ENCODE peak calls at places on chromosomes 7 and 10, in four cellular contexts. One of them, this sample, is unnamed.

GRCh38 chr7:111137296-111138195 is 46.6 kb downstream of the LRRN3 start:
- DNase-seq in SK-N-SH: no peak
- DNase-seq in hepatocyte: no peak
- DNase-seq in neural progenitor cell: peak
- DNase-seq in this sample: no peak

GRCh38 chr7:132518102-132518838 is 58.0 kb downstream of the PLXNA4 start:
- DNase-seq in hepatocyte: no peak
- DNase-seq in neural progenitor cell: peak
- DNase-seq in SK-N-SH: peak
- DNase-seq in this sample: peak

GRCh38 chr7:107078517-107078966 is 34.0 kb downstream of the PRKAR2B start:
- DNase-seq in hepatocyte: no peak
- DNase-seq in neural progenitor cell: peak
- DNase-seq in SK-N-SH: peak
- DNase-seq in this sample: no peak

GRCh38 chr10:11612004-11613001 is 853 bp upstream of the USP6NL start:
- DNase-seq in hepatocyte: peak
- DNase-seq in SK-N-SH: no peak
- DNase-seq in neural progenitor cell: no peak
- DNase-seq in this sample: peak

GRCh38 chr7:152189026-152189425 is 163.6 kb downstream of the GALNT11 start:
- DNase-seq in neural progenitor cell: no peak
- DNase-seq in hepatocyte: no peak
- DNase-seq in SK-N-SH: no peak
- DNase-seq in this sample: no peak

GRCh38 chr10:103660364-103661197 is 167.1 kb downstream of the NEURL1 start:
- DNase-seq in neural progenitor cell: no peak
- DNase-seq in hepatocyte: no peak
- DNase-seq in SK-N-SH: no peak
- DNase-seq in this sample: no peak

GRCh38 chr7:152859781-152860191 is 100.2 kb downstream of the ACTR3B start:
- DNase-seq in SK-N-SH: peak
- DNase-seq in neural progenitor cell: peak
- DNase-seq in hepatocyte: no peak
- DNase-seq in this sample: peak

GRCh38 chr7:53062796-53063195 is 27.4 kb downstream of the POM121L12 start:
- DNase-seq in neural progenitor cell: no peak
- DNase-seq in hepatocyte: no peak
- DNase-seq in SK-N-SH: no peak
- DNase-seq in this sample: no peak

GRCh38 chr10:3763852-3764625 is 21.0 kb downstream of the KLF6 start:
- DNase-seq in SK-N-SH: no peak
- DNase-seq in neural progenitor cell: no peak
- DNase-seq in hepatocyte: no peak
- DNase-seq in this sample: no peak

GRCh38 chr7:50531928-50532327 is 33.3 kb downstream of the DDC start:
- DNase-seq in neural progenitor cell: no peak
- DNase-seq in SK-N-SH: peak
- DNase-seq in hepatocyte: peak
- DNase-seq in this sample: no peak

GRCh38 chr7:134255814-134256213 is 60.9 kb downstream of the SLC35B4 start:
- DNase-seq in neural progenitor cell: peak
- DNase-seq in SK-N-SH: no peak
- DNase-seq in hepatocyte: no peak
- DNase-seq in this sample: no peak

GRCh38 chr10:93897070-93897797 is 3.5 kb downstream of the SLC35G1 start:
- DNase-seq in neural progenitor cell: peak
- DNase-seq in SK-N-SH: no peak
- DNase-seq in hepatocyte: no peak
- DNase-seq in this sample: no peak

GRCh38 chr7:82542665-82543064 is 99.1 kb upstream of the CACNA2D1 start:
- DNase-seq in neural progenitor cell: no peak
- DNase-seq in SK-N-SH: no peak
- DNase-seq in hepatocyte: no peak
- DNase-seq in this sample: no peak

GRCh38 chr10:22611425-22612111 is 102.8 kb downstream of the PIP4K2A start:
- DNase-seq in hepatocyte: no peak
- DNase-seq in SK-N-SH: no peak
- DNase-seq in neural progenitor cell: no peak
- DNase-seq in this sample: peak

GRCh38 chr7:2014391-2015241 is 218.1 kb downstream of the MAD1L1 start:
- DNase-seq in SK-N-SH: peak
- DNase-seq in hepatocyte: no peak
- DNase-seq in neural progenitor cell: no peak
- DNase-seq in this sample: no peak

GRCh38 chr10:62264126-62264525 is 4.5 kb downstream of the RTKN2 start:
- DNase-seq in SK-N-SH: no peak
- DNase-seq in neural progenitor cell: no peak
- DNase-seq in hepatocyte: no peak
- DNase-seq in this sample: no peak

GRCh38 chr10:62266611-62267010 is 2.0 kb downstream of the RTKN2 start:
- DNase-seq in neural progenitor cell: no peak
- DNase-seq in hepatocyte: no peak
- DNase-seq in SK-N-SH: no peak
- DNase-seq in this sample: no peak

GRCh38 chr10:62266147-62266546 is 2.5 kb downstream of the RTKN2 start:
- DNase-seq in hepatocyte: no peak
- DNase-seq in SK-N-SH: no peak
- DNase-seq in neural progenitor cell: no peak
- DNase-seq in this sample: no peak

GRCh38 chr10:62268027-62268398 is 631 bp downstream of the RTKN2 start:
- DNase-seq in SK-N-SH: peak
- DNase-seq in neural progenitor cell: no peak
- DNase-seq in hepatocyte: peak
- DNase-seq in this sample: peak

DNA sequence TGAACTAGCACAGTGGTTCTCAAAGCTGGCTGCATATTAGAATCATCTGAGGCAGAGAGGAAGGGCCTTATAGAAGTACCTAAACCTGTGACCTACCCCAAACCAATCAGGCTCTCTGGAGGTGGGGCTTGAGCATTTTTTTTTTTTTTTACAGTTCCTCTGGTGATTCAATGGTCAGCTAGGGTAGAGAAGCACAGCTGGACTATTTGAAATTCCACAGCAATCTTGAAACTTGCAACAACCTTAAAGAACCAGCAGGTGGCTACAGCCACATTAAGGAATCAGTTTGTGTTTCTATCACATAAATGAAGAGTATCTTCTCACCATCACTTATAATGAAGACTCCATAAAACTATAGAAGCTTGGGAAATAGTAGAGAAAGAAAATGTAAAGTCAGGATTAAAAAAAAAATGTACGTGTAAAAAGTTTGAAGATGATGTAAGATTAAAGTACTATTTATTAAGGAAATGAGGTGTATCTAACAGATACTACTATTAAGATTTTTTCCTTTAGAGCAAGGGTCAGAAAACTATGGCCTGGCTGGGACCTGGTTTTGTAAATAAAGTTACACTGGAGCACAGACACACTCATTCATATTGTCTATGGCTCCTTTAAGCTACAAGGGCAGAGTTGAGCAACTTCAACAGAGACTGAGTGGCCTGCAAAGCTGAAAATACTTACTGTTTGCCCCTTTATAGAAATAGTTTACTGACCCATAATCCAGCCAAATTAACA is 3.8 kb downstream of the RTKN2 start:
- DNase-seq in hepatocyte: peak
- DNase-seq in SK-N-SH: peak
- DNase-seq in neural progenitor cell: peak
- DNase-seq in this sample: peak
- TF ChIP-seq EZH2phosphoT487 in hepatocyte: no peak
- TF ChIP-seq EZH2phosphoT487 in SK-N-SH: no peak
- TF ChIP-seq EZH2phosphoT487 in neural progenitor cell: no peak
- TF ChIP-seq EZH2phosphoT487 in this sample: no peak

GRCh38 chr10:71963351-71963755 is 842 bp upstream of the CHST3 start:
- DNase-seq in neural progenitor cell: no peak
- DNase-seq in hepatocyte: no peak
- DNase-seq in SK-N-SH: no peak
- DNase-seq in this sample: no peak
- TF ChIP-seq CTCF in neural progenitor cell: no peak
- TF ChIP-seq CTCF in hepatocyte: no peak
- TF ChIP-seq CTCF in SK-N-SH: no peak
- TF ChIP-seq CTCF in this sample: no peak

DNA sequence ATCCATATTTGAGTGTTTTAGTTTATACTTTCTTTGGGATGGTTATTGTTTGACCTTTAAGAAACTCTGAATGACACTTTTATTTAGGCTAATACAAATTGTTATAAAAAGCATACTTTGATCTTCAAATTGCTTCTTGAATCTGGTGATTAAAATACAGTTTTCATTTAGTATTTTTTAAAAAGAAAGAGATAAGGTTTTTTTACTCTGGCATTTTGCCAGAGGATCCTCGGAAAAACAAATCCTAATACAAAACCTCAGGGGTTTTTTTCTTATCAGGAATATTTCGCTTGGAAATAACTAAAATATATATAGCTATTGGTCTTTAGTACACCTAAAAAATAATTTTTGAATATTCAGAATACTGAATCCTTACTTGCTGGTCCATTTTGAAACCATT is 17.0 kb downstream of the MIOS start:
- DNase-seq in SK-N-SH: no peak
- DNase-seq in hepatocyte: no peak
- DNase-seq in neural progenitor cell: no peak
- DNase-seq in this sample: no peak
- H3K4me2 ChIP-seq in SK-N-SH: no peak
- H3K4me2 ChIP-seq in hepatocyte: no peak
- H3K4me2 ChIP-seq in neural progenitor cell: no peak
- H3K4me2 ChIP-seq in this sample: no peak

GRCh38 chr7:18402488-18403183 is 92.9 kb upstream of the HDAC9 start:
- DNase-seq in SK-N-SH: no peak
- DNase-seq in hepatocyte: no peak
- DNase-seq in neural progenitor cell: no peak
- DNase-seq in this sample: no peak

GRCh38 chr7:18399624-18400235 is 95.8 kb upstream of the HDAC9 start:
- DNase-seq in hepatocyte: no peak
- DNase-seq in SK-N-SH: no peak
- DNase-seq in neural progenitor cell: peak
- DNase-seq in this sample: no peak

GRCh38 chr7:18400281-18400680 is 95.3 kb upstream of the HDAC9 start:
- DNase-seq in SK-N-SH: no peak
- DNase-seq in hepatocyte: no peak
- DNase-seq in neural progenitor cell: no peak
- DNase-seq in this sample: no peak

GRCh38 chr7:18401757-18402156 is 93.8 kb upstream of the HDAC9 start:
- DNase-seq in hepatocyte: no peak
- DNase-seq in SK-N-SH: no peak
- DNase-seq in neural progenitor cell: no peak
- DNase-seq in this sample: no peak

GRCh38 chr7:18400726-18401125 is 94.8 kb upstream of the HDAC9 start:
- DNase-seq in SK-N-SH: no peak
- DNase-seq in neural progenitor cell: no peak
- DNase-seq in hepatocyte: no peak
- DNase-seq in this sample: no peak
- TF ChIP-seq EZH2phosphoT487 in SK-N-SH: no peak
- TF ChIP-seq EZH2phosphoT487 in neural progenitor cell: no peak
- TF ChIP-seq EZH2phosphoT487 in hepatocyte: no peak
- TF ChIP-seq EZH2phosphoT487 in this sample: no peak

GRCh38 chr7:23357190-23358093 is 58.3 kb downstream of the MALSU1 start:
- DNase-seq in SK-N-SH: no peak
- DNase-seq in hepatocyte: peak
- DNase-seq in neural progenitor cell: no peak
- DNase-seq in this sample: peak
- TF ChIP-seq CTCF in SK-N-SH: peak
- TF ChIP-seq CTCF in hepatocyte: peak
- TF ChIP-seq CTCF in neural progenitor cell: peak
- TF ChIP-seq CTCF in this sample: peak

GRCh38 chr10:28776519-28776918 is 99.2 kb downstream of the BAMBI start:
- DNase-seq in neural progenitor cell: no peak
- DNase-seq in hepatocyte: no peak
- DNase-seq in SK-N-SH: no peak
- DNase-seq in this sample: no peak

GRCh38 chr10:28778524-28778923 is 101.2 kb downstream of the BAMBI start:
- DNase-seq in hepatocyte: no peak
- DNase-seq in neural progenitor cell: no peak
- DNase-seq in SK-N-SH: peak
- DNase-seq in this sample: no peak

GRCh38 chr10:28775773-28776172 is 98.5 kb downstream of the BAMBI start:
- DNase-seq in SK-N-SH: no peak
- DNase-seq in hepatocyte: no peak
- DNase-seq in neural progenitor cell: no peak
- DNase-seq in this sample: no peak

GRCh38 chr10:28781296-28781695 is 104.0 kb downstream of the BAMBI start:
- DNase-seq in neural progenitor cell: no peak
- DNase-seq in SK-N-SH: no peak
- DNase-seq in hepatocyte: no peak
- DNase-seq in this sample: no peak

DNA sequence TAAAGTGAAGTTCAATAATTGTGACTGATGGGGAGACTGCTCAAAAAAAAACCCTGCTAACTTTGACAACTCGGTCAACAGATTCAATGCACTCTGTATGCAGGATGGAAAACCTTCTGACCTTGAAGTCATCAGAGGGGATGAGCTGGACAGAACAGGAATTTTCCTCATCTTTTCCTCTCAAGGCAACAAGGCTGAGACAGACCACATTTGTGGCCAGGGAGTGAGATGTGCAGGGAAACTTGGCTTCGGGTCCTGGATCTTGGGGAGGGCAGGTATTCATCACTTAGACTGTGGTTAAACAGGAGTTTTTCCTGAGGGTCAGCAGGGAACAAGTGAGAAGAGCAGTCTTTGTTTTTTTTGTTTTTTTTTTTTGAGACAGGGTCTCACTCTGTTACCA is 100.6 kb downstream of the BAMBI start:
- DNase-seq in SK-N-SH: no peak
- DNase-seq in neural progenitor cell: no peak
- DNase-seq in hepatocyte: no peak
- DNase-seq in this sample: no peak
- H3K4me2 ChIP-seq in SK-N-SH: no peak
- H3K4me2 ChIP-seq in neural progenitor cell: no peak
- H3K4me2 ChIP-seq in hepatocyte: no peak
- H3K4me2 ChIP-seq in this sample: no peak

DNA sequence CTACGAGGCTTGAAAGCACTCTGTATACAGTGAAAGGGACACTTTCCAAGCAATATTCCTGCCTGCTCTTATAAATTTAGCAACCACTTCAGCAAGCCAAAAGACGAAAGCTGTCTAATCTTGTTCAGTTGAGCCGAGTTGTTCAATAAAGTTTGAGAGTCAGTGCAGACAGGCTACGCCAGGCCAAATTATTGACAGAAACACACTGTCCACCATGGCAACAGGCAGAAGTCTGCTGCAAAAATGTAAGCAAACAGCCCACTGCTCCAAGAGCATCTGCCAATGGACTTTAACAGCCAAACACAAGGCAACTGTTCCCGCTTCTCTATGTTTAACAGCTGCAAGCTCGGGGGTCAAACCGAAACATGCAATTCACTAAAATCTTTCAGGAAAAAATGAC is 85.7 kb downstream of the GLI3 start:
- DNase-seq in hepatocyte: peak
- DNase-seq in neural progenitor cell: no peak
- DNase-seq in SK-N-SH: no peak
- DNase-seq in this sample: no peak
- TF ChIP-seq EZH2phosphoT487 in hepatocyte: no peak
- TF ChIP-seq EZH2phosphoT487 in neural progenitor cell: no peak
- TF ChIP-seq EZH2phosphoT487 in SK-N-SH: no peak
- TF ChIP-seq EZH2phosphoT487 in this sample: no peak

This sample was measured in OCI-LY7.